ENCODE peak calls at places on chromosome 12, in six cellular contexts. N, U, T, O, L and I are unnamed samples. For H3K27me3, the result is how much of the 10 kb centered on the place peaks cover.

GRCh38 chr12:64678835-64679234 is 68.5 kb downstream of the RASSF3 start:
- DNase-seq in N (no peak), U (no peak), T (no peak), O (no peak), L (no peak), I (no peak)

GRCh38 chr12:62247646-62248045 is 12.6 kb upstream of the USP15 start:
- DNase-seq in N (no peak), U (no peak), T (no peak), O (no peak), L (no peak), I (no peak)

GRCh38 chr12:68483592-68484373 is 126.9 kb upstream of the RAP1B start:
- DNase-seq in N (peak), U (peak), T (no peak), O (no peak), L (peak), I (peak)

GRCh38 chr12:109258607-109259544 is 50.2 kb downstream of the FOXN4 start:
- DNase-seq in N (no peak), U (no peak), T (no peak), O (no peak), L (no peak), I (no peak)

GRCh38 chr12:26271889-26272492 is 76.6 kb downstream of the SSPN start:
- DNase-seq in N (peak), U (peak), T (no peak), O (peak), L (peak), I (no peak)

GRCh38 chr12:106953352-106954260 is 2.1 kb upstream of the TMEM263 start:
- DNase-seq in N (no peak), U (peak), T (no peak), O (no peak), L (peak), I (no peak)

GRCh38 chr12:40697566-40698257 is 5.5 kb downstream of the CNTN1 start:
- DNase-seq in N (peak), U (no peak), T (no peak), O (no peak), L (no peak), I (no peak)

GRCh38 chr12:132566551-132567131 is 43.7 kb downstream of the LRCOL1 start:
- DNase-seq in N (no peak), U (no peak), T (no peak), O (no peak), L (no peak), I (no peak)

GRCh38 chr12:111221296-111222026 is 147.4 kb downstream of the PHETA1 start:
- DNase-seq in N (no peak), U (no peak), T (peak), O (no peak), L (no peak), I (no peak)

GRCh38 chr12:120939523-120939922 is 35.4 kb upstream of the SPPL3 start:
- DNase-seq in N (no peak), U (no peak), T (no peak), O (no peak), L (no peak), I (no peak)

GRCh38 chr12:125470838-125471775 is 405.9 kb downstream of the AACS start:
- DNase-seq in N (no peak), U (no peak), T (no peak), O (no peak), L (peak), I (no peak)

GRCh38 chr12:68798880-68799229 is 9.1 kb upstream of the MDM2 start:
- DNase-seq in N (no peak), U (no peak), T (no peak), O (no peak), L (no peak), I (no peak)

GRCh38 chr12:6767592-6768384 is 1.6 kb downstream of the PTMS start:
- DNase-seq in N (peak), U (peak), T (peak), O (no peak), L (no peak), I (no peak)
- H3K27me3 ChIP-seq in N (under half), U (under half), T (under half), O (under half), L (under half), I (under half)

DNA sequence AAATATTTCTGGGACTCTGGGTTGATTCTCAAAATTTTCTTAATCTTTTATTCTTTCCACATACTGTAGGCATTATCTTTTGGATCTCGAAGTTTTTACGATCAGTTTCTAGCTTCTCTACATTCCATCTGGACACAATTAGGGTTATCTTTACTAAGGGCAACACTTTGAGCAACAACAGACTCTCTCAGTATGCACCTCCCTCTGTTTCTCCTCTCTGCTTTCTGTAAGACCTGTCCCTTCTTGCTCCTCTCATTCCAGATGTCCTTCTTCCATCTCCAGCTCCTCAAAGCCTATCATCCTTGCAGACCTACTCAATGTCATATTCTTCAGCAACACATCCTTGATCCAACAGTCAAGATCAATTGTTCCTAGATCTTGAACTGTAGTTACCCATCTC is 457.0 kb downstream of the SLC6A15 start:
- DNase-seq in N (no peak), U (no peak), T (no peak), O (no peak), L (no peak), I (no peak)
- H2AFZ ChIP-seq in N (no peak), U (no peak), T (no peak), O (no peak), L (no peak), I (no peak)

DNA sequence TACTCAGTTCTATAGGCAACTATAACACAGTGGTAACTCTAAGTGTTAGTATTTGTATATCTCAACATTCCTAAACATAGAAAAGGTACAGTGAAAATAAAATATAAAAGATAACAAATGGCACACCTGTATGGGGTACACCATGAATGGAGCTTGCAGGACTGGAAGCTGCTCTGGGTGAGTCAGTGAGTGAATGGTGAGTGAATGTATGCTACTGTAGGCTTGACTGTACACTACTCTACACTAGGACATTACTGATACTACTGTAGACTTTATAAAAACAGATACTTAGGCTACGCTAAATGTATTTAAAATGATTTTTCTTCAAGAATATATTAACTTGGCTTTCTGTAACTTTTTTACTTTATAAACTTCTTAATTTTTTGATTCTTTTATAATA is 25.5 kb downstream of the TEAD4 start:
- DNase-seq in N (no peak), U (no peak), T (no peak), O (no peak), L (no peak), I (no peak)
- H3K27me3 ChIP-seq in N (under half), U (under half), T (under half), O (under half), L (under half), I (under half)

GRCh38 chr12:116194935-116195431 is 82.5 kb downstream of the MED13L start:
- DNase-seq in N (no peak), U (no peak), T (no peak), O (no peak), L (no peak), I (peak)
- H2AFZ ChIP-seq in N (no peak), U (no peak), T (no peak), O (no peak), L (no peak), I (no peak)

GRCh38 chr12:48002773-48003218 is 1.5 kb downstream of the COL2A1 start:
- DNase-seq in N (peak), U (peak), T (peak), O (no peak), L (peak), I (no peak)

GRCh38 chr12:48002179-48002601 is 2.1 kb downstream of the COL2A1 start:
- DNase-seq in N (peak), U (no peak), T (peak), O (no peak), L (no peak), I (no peak)

GRCh38 chr12:48004941-48005749 is 869 bp upstream of the COL2A1 start:
- DNase-seq in N (no peak), U (no peak), T (peak), O (no peak), L (no peak), I (no peak)

GRCh38 chr12:48004039-48004940 is at the start of gene COL2A1:
- DNase-seq in N (peak), U (peak), T (peak), O (no peak), L (no peak), I (no peak)

DNA sequence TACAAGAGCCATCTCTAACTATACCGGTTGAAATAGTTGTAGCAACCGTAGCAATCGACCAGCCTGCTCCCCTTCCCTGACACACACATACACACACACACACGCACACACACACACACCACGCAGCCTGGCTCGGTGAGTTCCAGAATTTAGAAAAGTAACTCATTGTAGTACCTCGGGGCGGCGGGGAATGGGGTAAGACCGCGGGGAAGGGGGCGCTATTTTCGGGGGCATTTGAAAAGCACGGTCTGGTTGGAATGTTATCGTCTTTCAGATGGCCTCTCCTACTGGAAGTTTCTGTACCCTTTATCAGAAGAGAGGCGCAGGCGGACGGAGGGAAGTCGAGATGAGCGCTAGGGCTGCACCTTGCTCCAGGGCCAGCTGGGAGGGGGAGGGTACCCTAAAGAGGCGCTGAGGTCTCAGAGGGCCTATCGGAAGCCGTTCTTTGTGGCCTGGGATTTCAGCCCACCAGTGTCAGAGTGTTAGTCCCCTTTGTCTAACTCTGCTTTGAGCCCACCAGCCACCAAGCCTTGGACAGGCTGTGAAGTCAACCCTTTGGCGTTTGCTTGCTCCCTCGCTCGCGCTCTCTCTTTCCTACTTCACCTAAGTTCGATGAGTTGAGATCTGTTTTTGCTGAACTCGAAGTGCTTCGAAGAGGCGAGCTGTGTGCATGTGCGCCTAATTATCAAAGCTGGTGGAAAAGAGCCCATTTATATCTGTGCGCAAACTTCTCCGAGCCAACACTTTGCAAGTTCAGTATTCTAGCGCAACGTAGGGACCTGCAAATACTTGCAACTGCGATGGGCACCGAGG is 844 bp downstream of the COL2A1 start:
- DNase-seq in N (peak), U (no peak), T (peak), O (no peak), L (no peak), I (no peak)
- H3K27me3 ChIP-seq in N (under half), U (half or more), T (half or more), O (half or more), L (half or more), I (half or more)

GRCh38 chr12:50258167-50258551 is 25.2 kb downstream of the LIMA1 start:
- DNase-seq in N (peak), U (no peak), T (no peak), O (no peak), L (no peak), I (no peak)
- H2AFZ ChIP-seq in N (no peak), U (no peak), T (no peak), O (no peak), L (no peak), I (no peak)

GRCh38 chr12:44507471-44507870 is 368.6 kb downstream of the NELL2 start:
- DNase-seq in N (no peak), U (no peak), T (no peak), O (no peak), L (no peak), I (no peak)

GRCh38 chr12:44509471-44509870 is 366.6 kb downstream of the NELL2 start:
- DNase-seq in N (no peak), U (no peak), T (peak), O (no peak), L (peak), I (no peak)

GRCh38 chr12:44510510-44510909 is 365.6 kb downstream of the NELL2 start:
- DNase-seq in N (no peak), U (no peak), T (no peak), O (no peak), L (no peak), I (no peak)

GRCh38 chr12:44511289-44511688 is 364.8 kb downstream of the NELL2 start:
- DNase-seq in N (no peak), U (no peak), T (no peak), O (no peak), L (no peak), I (peak)
- H3K27me3 ChIP-seq in N (under half), U (under half), T (under half), O (under half), L (under half), I (under half)

GRCh38 chr12:119171691-119172090 is 7.0 kb upstream of the HSPB8 start:
- DNase-seq in N (no peak), U (no peak), T (no peak), O (peak), L (no peak), I (no peak)
- H2AFZ ChIP-seq in N (no peak), U (no peak), T (no peak), O (no peak), L (no peak), I (no peak)

GRCh38 chr12:80713419-80713818 is 3.3 kb upstream of the MYF5 start:
- DNase-seq in N (no peak), U (no peak), T (no peak), O (no peak), L (no peak), I (no peak)
- H3K27me3 ChIP-seq in N (under half), U (under half), T (half or more), O (under half), L (under half), I (under half)